ENCODE peak calls at places on chromosome 6, in six cellular contexts. A is HepG2, U is HCT116, G is GM12878, S is K562, Y is H1. D is an unnamed sample.

GRCh38 chr6:166672624-166673165 is 45.6 kb upstream of the RPS6KA2 start:
- DNase-seq in A (no peak), U (no peak), G (no peak), S (no peak), Y (no peak), D (no peak)

GRCh38 chr6:33426590-33427563 is 7.0 kb downstream of the SYNGAP1 start:
- DNase-seq in S (peak), U (no peak), G (no peak), Y (no peak), A (no peak), D (no peak)

GRCh38 chr6:158565482-158566040 is 5.7 kb downstream of the TMEM181 start:
- DNase-seq in G (no peak), A (no peak), S (no peak), Y (no peak), U (no peak), D (no peak)

GRCh38 chr6:100472674-100473073 is 8.0 kb upstream of the SIM1 start:
- DNase-seq in S (no peak), Y (no peak), A (no peak), U (no peak), G (peak), D (no peak)

GRCh38 chr6:73236147-73236750 is 11.0 kb upstream of the KHDC1L start:
- DNase-seq in U (no peak), S (no peak), A (no peak), G (no peak), Y (no peak), D (no peak)

GRCh38 chr6:34556031-34556471 is at the start of gene SPDEF:
- DNase-seq in A (peak), U (no peak), S (no peak), G (no peak), Y (no peak), D (no peak)

GRCh38 chr6:9507136-9507895 is 907.6 kb downstream of the TFAP2A start:
- DNase-seq in U (no peak), Y (no peak), S (no peak), A (no peak), G (peak), D (no peak)

GRCh38 chr6:37187321-37188022 is 17.5 kb downstream of the PIM1 start:
- DNase-seq in A (no peak), G (no peak), S (peak), Y (no peak), U (no peak), D (no peak)

GRCh38 chr6:31621991-31622390 is 1.5 kb downstream of the PRRC2A start:
- DNase-seq in G (no peak), U (no peak), Y (no peak), S (no peak), A (no peak), D (no peak)

GRCh38 chr6:1240766-1241165 is 71.1 kb upstream of the FOXQ1 start:
- DNase-seq in Y (no peak), G (no peak), S (no peak), A (no peak), U (no peak), D (no peak)

GRCh38 chr6:39978240-39978639 is 44.0 kb upstream of the MOCS1 start:
- DNase-seq in Y (no peak), A (no peak), S (no peak), G (no peak), U (no peak), D (no peak)

GRCh38 chr6:34568341-34568680 is 12.2 kb upstream of the SPDEF start:
- DNase-seq in A (no peak), U (no peak), G (no peak), S (no peak), Y (no peak), D (no peak)

GRCh38 chr6:129124334-129124733 is 241.4 kb downstream of the LAMA2 start:
- DNase-seq in U (no peak), S (no peak), G (no peak), Y (no peak), A (no peak), D (no peak)

GRCh38 chr6:117168296-117169059 is 96.9 kb upstream of the VGLL2 start:
- DNase-seq in Y (no peak), G (no peak), S (no peak), U (no peak), A (no peak), D (no peak)

GRCh38 chr6:37048851-37049734 is 43.6 kb downstream of the FGD2 start:
- DNase-seq in A (no peak), G (peak), Y (no peak), S (peak), U (no peak), D (no peak)

GRCh38 chr6:36320475-36320874 is 16.2 kb downstream of the BNIP5 start:
- DNase-seq in S (no peak), A (peak), G (no peak), U (no peak), Y (no peak), D (no peak)

GRCh38 chr6:53437557-53438202 is 88.9 kb upstream of the ELOVL5 start:
- DNase-seq in A (peak), G (peak), U (peak), S (peak), Y (no peak), D (peak)

GRCh38 chr6:140346461-140346860 is 972.0 kb upstream of the CITED2 start:
- DNase-seq in G (no peak), A (no peak), U (no peak), Y (no peak), S (no peak), D (no peak)

GRCh38 chr6:109978174-109979032 is at the start of gene GPR6:
- DNase-seq in Y (no peak), A (peak), G (no peak), S (peak), U (no peak), D (peak)

GRCh38 chr6:5457983-5458683 is 196.8 kb downstream of the FARS2 start:
- DNase-seq in S (no peak), U (no peak), A (no peak), G (no peak), Y (no peak), D (no peak)

GRCh38 chr6:144955853-144956252 is 670.7 kb downstream of the UTRN start:
- DNase-seq in S (no peak), Y (no peak), A (no peak), U (no peak), G (no peak), D (no peak)

GRCh38 chr6:163398796-163399195 is 15.7 kb upstream of the QKI start:
- DNase-seq in Y (no peak), A (no peak), U (no peak), G (no peak), S (no peak), D (no peak)

GRCh38 chr6:119348308-119349040 is 1.1 kb downstream of the MAN1A1 start:
- DNase-seq in S (peak), U (no peak), A (peak), Y (no peak), G (no peak), D (no peak)

GRCh38 chr6:57257911-57258541 is 35.9 kb upstream of the RAB23 start:
- DNase-seq in Y (no peak), U (no peak), G (no peak), A (no peak), S (no peak), D (no peak)

GRCh38 chr6:3023663-3024483 is 24.2 kb downstream of the NQO2 start:
- DNase-seq in A (no peak), G (peak), S (peak), U (peak), Y (peak), D (peak)

GRCh38 chr6:44268095-44268628 is 2.1 kb upstream of the TMEM151B start:
- DNase-seq in G (no peak), Y (no peak), A (peak), S (peak), U (no peak), D (peak)

GRCh38 chr6:22664968-22665367 is 95.6 kb downstream of the HDGFL1 start:
- DNase-seq in Y (no peak), G (no peak), A (no peak), S (no peak), U (no peak), D (no peak)

GRCh38 chr6:31771992-31772358 is 5.2 kb downstream of the VWA7 start:
- DNase-seq in U (no peak), A (no peak), Y (no peak), G (no peak), S (no peak), D (no peak)

GRCh38 chr6:154432533-154433476 is 76.2 kb upstream of the IPCEF1 start:
- DNase-seq in G (no peak), S (peak), A (no peak), Y (no peak), U (no peak), D (no peak)

GRCh38 chr6:154435400-154435945 is 75.0 kb downstream of the CNKSR3 start:
- DNase-seq in U (no peak), G (no peak), S (no peak), A (no peak), Y (no peak), D (no peak)

GRCh38 chr6:154434662-154435061 is 75.8 kb downstream of the CNKSR3 start:
- DNase-seq in Y (no peak), U (no peak), G (no peak), A (no peak), S (no peak), D (no peak)

GRCh38 chr6:154430494-154430919 is 73.9 kb upstream of the IPCEF1 start:
- DNase-seq in Y (no peak), G (no peak), A (peak), U (no peak), S (no peak), D (no peak)

GRCh38 chr6:154433477-154434241 is 76.8 kb downstream of the CNKSR3 start:
- DNase-seq in S (peak), G (no peak), A (peak), U (no peak), Y (no peak), D (no peak)
- TF ChIP-seq ZNF274 in S (no peak), G (no peak), A (no peak), U (no peak), Y (no peak), D (no peak)

DNA sequence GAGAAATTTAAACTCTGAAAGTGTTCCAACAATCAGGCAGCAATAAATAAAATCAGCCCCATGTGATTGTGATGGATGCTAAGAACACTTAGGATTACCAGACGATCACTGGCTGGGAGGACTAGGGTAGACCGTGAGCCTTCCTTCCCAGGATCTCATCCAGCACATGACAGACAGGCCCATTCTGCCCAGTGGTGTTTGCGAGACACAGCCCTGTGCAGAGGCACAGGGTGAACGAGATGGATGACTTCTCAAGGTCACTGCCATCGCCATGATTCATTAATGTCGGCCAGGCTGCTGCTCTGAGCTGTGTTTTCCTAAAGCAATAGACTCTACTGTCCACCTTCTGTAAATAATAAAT is 268.4 kb downstream of the BTBD9 start:
- DNase-seq in G (no peak), S (no peak), A (no peak), Y (no peak), U (no peak), D (no peak)
- TF ChIP-seq ZNF274 in G (no peak), S (no peak), A (no peak), Y (no peak), U (no peak), D (no peak)

GRCh38 chr6:122736606-122737005 is 42.9 kb upstream of the FABP7 start:
- DNase-seq in U (no peak), Y (no peak), S (no peak), G (no peak), A (no peak), D (no peak)
- TF ChIP-seq ZNF274 in U (no peak), Y (no peak), S (no peak), G (no peak), A (no peak), D (no peak)

GRCh38 chr6:77178821-77179220 is 284.5 kb downstream of the HTR1B start:
- DNase-seq in G (no peak), U (no peak), Y (no peak), S (no peak), A (no peak), D (no peak)
- TF ChIP-seq ZNF274 in G (no peak), U (no peak), Y (no peak), S (no peak), A (no peak), D (no peak)

DNA sequence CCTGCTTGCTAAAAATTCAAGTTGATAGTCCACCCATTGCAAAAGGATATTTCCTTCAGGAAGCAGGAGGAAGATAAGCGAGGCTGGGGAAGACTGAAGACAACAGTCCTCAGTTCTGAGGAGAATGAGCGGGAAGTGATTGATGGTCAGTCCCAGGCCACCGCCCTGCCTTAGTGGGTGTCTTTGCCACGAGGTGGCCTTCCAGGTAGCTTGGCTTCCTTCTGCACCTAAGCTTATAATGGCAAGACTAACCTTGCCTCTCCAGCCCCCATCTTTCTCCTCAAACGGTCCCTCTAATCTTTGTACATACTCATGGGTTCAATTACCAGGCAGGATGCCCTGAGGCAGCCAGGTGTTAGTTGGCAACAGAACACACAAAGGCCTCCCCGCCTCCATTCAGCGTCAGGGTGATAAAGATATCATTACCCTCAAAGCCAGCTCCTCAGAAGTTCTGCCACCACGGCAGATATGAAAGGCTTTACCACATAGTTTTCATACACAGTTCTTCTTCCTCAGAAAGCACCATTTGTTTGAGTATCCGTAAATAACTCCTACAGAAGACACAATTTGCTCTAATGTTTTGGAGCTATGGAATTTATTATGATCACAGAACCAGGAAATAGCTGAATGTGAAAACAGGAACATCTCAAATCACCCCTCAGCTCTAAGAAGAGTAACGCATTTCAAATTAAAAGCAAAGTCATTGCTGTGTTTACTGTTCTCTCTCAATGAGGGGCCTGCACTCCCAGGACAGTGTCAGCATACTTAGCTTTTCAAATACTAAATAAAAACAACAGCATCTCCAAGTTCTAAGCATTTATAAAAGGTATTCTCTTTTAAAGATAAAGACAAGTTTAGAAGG is 249.3 kb downstream of the ATXN1 start:
- DNase-seq in Y (no peak), U (peak), G (peak), S (no peak), A (no peak), D (no peak)
- TF ChIP-seq ZNF274 in Y (no peak), U (no peak), G (no peak), S (no peak), A (no peak), D (no peak)

GRCh38 chr6:161035182-161035980 is 43.8 kb downstream of the MAP3K4 start:
- DNase-seq in U (no peak), G (peak), Y (no peak), S (no peak), A (no peak), D (no peak)
- TF ChIP-seq ZNF274 in U (no peak), G (no peak), Y (no peak), S (no peak), A (no peak), D (no peak)

GRCh38 chr6:12275084-12275483 is 15.1 kb upstream of the EDN1 start:
- DNase-seq in G (no peak), S (peak), A (no peak), Y (no peak), U (no peak), D (no peak)
- TF ChIP-seq ZNF274 in G (no peak), S (no peak), A (no peak), Y (no peak), U (no peak), D (no peak)

GRCh38 chr6:136365781-136366354 is 76.2 kb upstream of the BCLAF1 start:
- DNase-seq in Y (no peak), G (no peak), S (no peak), U (no peak), A (no peak), D (no peak)

GRCh38 chr6:136360783-136361182 is 71.1 kb upstream of the BCLAF1 start:
- DNase-seq in A (no peak), S (no peak), G (no peak), Y (no peak), U (no peak), D (no peak)

GRCh38 chr6:136362421-136363090 is 72.9 kb upstream of the BCLAF1 start:
- DNase-seq in U (no peak), S (no peak), Y (no peak), A (no peak), G (no peak), D (no peak)
- TF ChIP-seq ZNF274 in U (no peak), S (no peak), Y (no peak), A (no peak), G (no peak), D (no peak)

D was measured in NT2/D1.